ENCODE peak calls at places on chromosome 13, in nine cellular contexts. D is heart right ventricle, O is hepatocyte, A is fibroblast of lung, L is GM23338, N is Peyer's patch, C is suprapubic skin, P is caudate nucleus, J is aorta. V is an unnamed sample.

GRCh38 chr13:79226250-79226649 is 179.8 kb downstream of the RBM26 start:
- DNase-seq in J (no peak), C (no peak), A (no peak), P (no peak), D (no peak), N (no peak), L (no peak), O (no peak), V (no peak)

GRCh38 chr13:35694031-35694430 is 217.5 kb upstream of the MAB21L1 start:
- DNase-seq in N (no peak), L (no peak), D (no peak), A (no peak), J (no peak), O (no peak), P (no peak), C (peak), V (no peak)

GRCh38 chr13:111474136-111475002 is 153.9 kb downstream of the TEX29 start:
- DNase-seq in L (peak), P (no peak), O (peak), J (no peak), C (no peak), D (no peak), N (no peak), A (peak), V (no peak)

GRCh38 chr13:64453831-64454230 is 2776.3 kb downstream of the PCDH9 start:
- DNase-seq in L (peak), P (no peak), O (no peak), J (no peak), C (no peak), A (peak), N (no peak), D (no peak), V (no peak)

GRCh38 chr13:110354715-110355473 is 47.8 kb downstream of the COL4A2 start:
- DNase-seq in P (no peak), O (no peak), A (no peak), J (no peak), L (no peak), C (no peak), N (no peak), D (no peak), V (no peak)

GRCh38 chr13:80359459-80360297 is 18.8 kb upstream of the SPRY2 start:
- DNase-seq in J (no peak), N (no peak), C (no peak), A (no peak), O (no peak), L (peak), P (no peak), D (peak), V (no peak)

GRCh38 chr13:39129253-39129652 is 91.0 kb downstream of the NHLRC3 start:
- DNase-seq in D (no peak), A (no peak), P (no peak), C (no peak), O (no peak), L (no peak), J (no peak), N (no peak), V (no peak)

GRCh38 chr13:90954605-90955004 is 392.9 kb upstream of the MIR17HG start:
- DNase-seq in L (no peak), C (no peak), A (no peak), J (no peak), D (no peak), O (no peak), P (no peak), N (no peak), V (no peak)

DNA sequence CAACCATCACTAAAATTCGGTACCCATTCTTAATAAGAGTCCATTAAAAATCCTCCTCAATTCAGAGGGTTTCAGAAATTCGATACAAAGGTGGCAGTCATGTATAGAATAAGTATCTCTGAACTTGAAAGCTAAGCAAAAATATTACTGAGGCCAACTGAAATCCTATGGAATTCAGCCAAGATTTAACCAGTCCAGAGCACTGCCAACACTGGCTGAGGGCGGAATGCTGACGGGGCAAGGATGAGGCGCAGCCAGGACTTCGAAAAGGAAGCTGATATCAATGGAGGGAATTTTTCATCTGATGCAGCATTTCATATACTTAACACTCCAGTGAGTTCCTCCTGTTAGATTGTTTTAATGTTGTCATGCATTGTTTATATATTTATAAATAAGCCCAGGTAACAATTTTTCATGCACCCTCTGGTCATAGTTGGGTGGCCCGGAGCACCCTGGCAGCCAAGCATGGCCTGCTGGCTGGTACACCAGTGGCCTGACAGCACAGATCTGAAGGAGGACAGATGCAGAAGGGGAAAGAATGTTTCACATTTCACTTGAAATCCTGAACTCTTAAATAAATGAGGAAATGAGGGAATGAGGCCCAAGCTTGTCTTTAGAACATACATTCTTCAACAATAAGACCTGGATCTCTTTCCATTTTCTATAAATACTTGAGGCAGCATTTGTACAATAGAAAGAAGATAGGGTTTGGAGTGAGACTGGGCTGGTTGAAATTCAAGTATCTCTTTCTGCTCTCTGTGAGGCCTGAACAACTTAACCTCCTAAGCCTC is 41.5 kb downstream of the WDFY2 start:
- DNase-seq in C (no peak), P (no peak), L (no peak), J (no peak), A (no peak), O (no peak), N (no peak), D (no peak), V (no peak)
- H3K27ac ChIP-seq in C (peak), P (peak), L (no peak), J (no peak), A (no peak), O (no peak), N (no peak), D (peak), V (no peak)

GRCh38 chr13:32682130-32682529 is 95.9 kb downstream of the PDS5B start:
- DNase-seq in D (no peak), A (no peak), J (no peak), N (no peak), O (no peak), C (no peak), L (no peak), P (no peak), V (no peak)
- H3K27ac ChIP-seq in D (no peak), A (no peak), J (no peak), N (no peak), O (no peak), C (no peak), L (no peak), P (no peak), V (no peak)

DNA sequence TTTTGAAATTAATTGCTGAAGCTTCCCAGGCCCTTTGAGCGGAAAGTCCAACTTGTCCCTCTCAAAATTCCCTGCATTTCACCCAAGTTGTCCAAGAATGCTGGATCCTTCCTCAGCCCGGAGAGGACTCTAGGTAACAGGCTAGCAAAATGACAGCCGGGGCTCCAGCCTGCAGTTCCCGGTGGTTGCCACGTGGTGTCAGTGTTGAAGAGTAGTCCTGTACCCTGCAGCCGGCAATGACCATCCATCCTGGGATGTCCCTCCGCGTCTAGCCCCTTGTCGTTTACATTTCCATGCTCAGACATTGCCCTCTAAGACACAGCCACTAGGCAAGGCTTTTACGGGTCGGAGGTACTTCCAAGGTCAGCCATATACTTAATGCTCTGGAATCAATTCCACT is 31.4 kb upstream of the MTIF3 start:
- DNase-seq in N (no peak), D (no peak), O (peak), J (no peak), C (no peak), P (no peak), L (peak), A (no peak), V (no peak)
- H3K27ac ChIP-seq in N (no peak), D (no peak), O (no peak), J (no peak), C (no peak), P (no peak), L (no peak), A (no peak), V (no peak)

GRCh38 chr13:27273658-27274425 is 3.2 kb downstream of the RASL11A start:
- DNase-seq in P (no peak), C (no peak), J (peak), N (no peak), A (peak), D (peak), O (no peak), L (no peak), V (no peak)
- H3K27ac ChIP-seq in P (peak), C (no peak), J (no peak), N (no peak), A (no peak), D (peak), O (no peak), L (no peak), V (peak)

GRCh38 chr13:94342436-94343242 is 136.8 kb downstream of the DCT start:
- DNase-seq in C (no peak), O (no peak), L (no peak), P (no peak), J (peak), D (no peak), A (peak), N (no peak), V (no peak)
- H3K27ac ChIP-seq in C (no peak), O (peak), L (no peak), P (no peak), J (no peak), D (peak), A (no peak), N (no peak), V (no peak)

V was measured in esophagus squamous epithelium.